ENCODE peak calls at places on chromosomes 11 and 22, in six cellular contexts. One of them, this sample, is unnamed.

GRCh38 chr11:107856180-107856980 is 2.2 kb downstream of the SLC35F2 start:
- DNase-seq in K562: no peak
- DNase-seq in A549: no peak
- DNase-seq in endothelial cell of umbilical vein: no peak
- DNase-seq in WTC11: no peak
- DNase-seq in HepG2: no peak
- DNase-seq in this sample: no peak

GRCh38 chr11:94183886-94184264 is 55.2 kb downstream of the PANX1 start:
- DNase-seq in HepG2: peak
- DNase-seq in A549: peak
- DNase-seq in K562: peak
- DNase-seq in WTC11: peak
- DNase-seq in endothelial cell of umbilical vein: peak
- DNase-seq in this sample: peak

GRCh38 chr22:41915783-41916493 is 1.1 kb upstream of the SHISA8 start:
- DNase-seq in WTC11: no peak
- DNase-seq in endothelial cell of umbilical vein: no peak
- DNase-seq in A549: no peak
- DNase-seq in K562: no peak
- DNase-seq in HepG2: no peak
- DNase-seq in this sample: no peak

GRCh38 chr11:133163463-133164419 is 368.6 kb downstream of the OPCML start:
- DNase-seq in K562: peak
- DNase-seq in WTC11: no peak
- DNase-seq in endothelial cell of umbilical vein: no peak
- DNase-seq in A549: peak
- DNase-seq in HepG2: peak
- DNase-seq in this sample: no peak

GRCh38 chr22:45442120-45442519 is 28.6 kb downstream of the RIBC2 start:
- DNase-seq in endothelial cell of umbilical vein: no peak
- DNase-seq in K562: no peak
- DNase-seq in WTC11: no peak
- DNase-seq in HepG2: peak
- DNase-seq in A549: no peak
- DNase-seq in this sample: no peak

GRCh38 chr11:32400670-32401369 is 34.5 kb downstream of the WT1 start:
- DNase-seq in K562: no peak
- DNase-seq in endothelial cell of umbilical vein: no peak
- DNase-seq in A549: no peak
- DNase-seq in WTC11: no peak
- DNase-seq in HepG2: no peak
- DNase-seq in this sample: no peak

GRCh38 chr22:37822079-37822833 is 926 bp upstream of the GALR3 start:
- DNase-seq in K562: no peak
- DNase-seq in WTC11: peak
- DNase-seq in HepG2: peak
- DNase-seq in endothelial cell of umbilical vein: no peak
- DNase-seq in A549: no peak
- DNase-seq in this sample: no peak

GRCh38 chr11:93765551-93765950 is 18.5 kb upstream of the MED17 start:
- DNase-seq in A549: no peak
- DNase-seq in endothelial cell of umbilical vein: no peak
- DNase-seq in HepG2: no peak
- DNase-seq in WTC11: no peak
- DNase-seq in K562: no peak
- DNase-seq in this sample: no peak

GRCh38 chr11:43278302-43278956 is 33.4 kb upstream of the API5 start:
- DNase-seq in HepG2: peak
- DNase-seq in K562: no peak
- DNase-seq in A549: peak
- DNase-seq in WTC11: peak
- DNase-seq in endothelial cell of umbilical vein: peak
- DNase-seq in this sample: no peak

GRCh38 chr11:2924821-2925675 is 4.2 kb downstream of the PHLDA2 start:
- DNase-seq in WTC11: no peak
- DNase-seq in endothelial cell of umbilical vein: no peak
- DNase-seq in A549: no peak
- DNase-seq in HepG2: no peak
- DNase-seq in K562: no peak
- DNase-seq in this sample: no peak

GRCh38 chr22:25054943-25055511 is 102.5 kb downstream of the KIAA1671 start:
- DNase-seq in K562: no peak
- DNase-seq in endothelial cell of umbilical vein: peak
- DNase-seq in A549: no peak
- DNase-seq in HepG2: no peak
- DNase-seq in WTC11: no peak
- DNase-seq in this sample: no peak
- TF ChIP-seq JUN in K562: no peak
- TF ChIP-seq JUN in endothelial cell of umbilical vein: no peak
- TF ChIP-seq JUN in A549: no peak
- TF ChIP-seq JUN in HepG2: no peak
- TF ChIP-seq JUN in WTC11: no peak
- TF ChIP-seq JUN in this sample: no peak

GRCh38 chr11:122209619-122210377 is 93.8 kb upstream of the BLID start:
- DNase-seq in K562: no peak
- DNase-seq in A549: peak
- DNase-seq in HepG2: no peak
- DNase-seq in endothelial cell of umbilical vein: peak
- DNase-seq in WTC11: no peak
- DNase-seq in this sample: no peak
- TF ChIP-seq JUN in K562: no peak
- TF ChIP-seq JUN in A549: no peak
- TF ChIP-seq JUN in HepG2: no peak
- TF ChIP-seq JUN in endothelial cell of umbilical vein: no peak
- TF ChIP-seq JUN in WTC11: no peak
- TF ChIP-seq JUN in this sample: no peak

DNA sequence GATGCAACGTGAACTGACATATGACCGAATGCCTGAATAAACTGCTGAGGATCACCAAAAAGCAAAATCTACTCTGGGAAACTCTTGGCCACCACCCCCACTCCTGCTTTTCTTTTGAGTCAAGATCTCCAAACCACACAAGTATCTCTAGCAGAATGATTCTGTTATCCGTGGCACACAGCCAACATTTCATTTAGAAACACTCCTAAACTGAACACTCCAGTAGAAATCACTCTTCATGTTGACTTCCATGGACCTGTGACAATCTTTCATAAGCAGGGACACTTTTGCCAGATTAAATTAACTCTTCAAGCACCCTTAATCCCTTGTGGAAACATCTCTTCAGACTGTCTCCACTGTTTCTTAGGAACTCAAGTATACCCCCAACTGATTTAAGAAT is 44.4 kb downstream of the VSIG10L2 start:
- DNase-seq in K562: no peak
- DNase-seq in endothelial cell of umbilical vein: no peak
- DNase-seq in HepG2: no peak
- DNase-seq in A549: no peak
- DNase-seq in WTC11: no peak
- DNase-seq in this sample: no peak
- TF ChIP-seq JUN in K562: no peak
- TF ChIP-seq JUN in endothelial cell of umbilical vein: no peak
- TF ChIP-seq JUN in HepG2: no peak
- TF ChIP-seq JUN in A549: no peak
- TF ChIP-seq JUN in WTC11: no peak
- TF ChIP-seq JUN in this sample: no peak

DNA sequence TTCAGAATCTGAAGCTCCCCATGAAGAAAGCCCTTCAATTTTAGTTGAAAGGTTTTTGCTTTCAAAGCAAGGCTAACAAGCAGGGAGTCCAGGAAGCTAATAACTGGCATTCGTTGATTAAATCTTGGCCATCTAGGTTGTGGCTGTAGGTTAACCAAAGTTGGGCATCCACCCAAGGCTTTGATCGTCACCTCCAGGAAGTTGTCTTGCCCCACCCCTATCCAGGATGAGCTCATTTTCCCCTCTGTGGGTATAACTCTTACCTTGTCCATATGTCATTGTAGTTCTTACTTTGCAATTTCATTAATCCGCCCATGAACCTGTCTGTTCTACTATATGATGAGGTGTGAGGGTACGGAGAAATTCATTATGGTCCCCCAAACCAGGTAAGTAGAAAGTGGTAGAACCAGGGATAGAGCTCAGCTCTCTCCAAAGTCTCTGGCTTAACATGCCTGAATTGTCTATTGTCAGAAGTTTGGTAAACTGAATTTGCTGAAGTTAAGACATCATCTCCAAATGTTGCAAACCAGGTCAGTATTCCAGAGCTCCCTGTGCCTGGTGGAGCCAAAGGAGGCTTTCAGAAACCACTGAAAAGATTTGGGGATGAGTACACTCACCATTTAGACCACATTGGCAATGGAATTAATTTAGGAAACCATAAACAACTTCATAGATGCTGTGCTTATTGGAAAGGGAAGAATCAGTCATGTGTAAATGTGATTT is 97.1 kb downstream of the CD44 start:
- DNase-seq in HepG2: no peak
- DNase-seq in endothelial cell of umbilical vein: no peak
- DNase-seq in K562: no peak
- DNase-seq in A549: peak
- DNase-seq in WTC11: no peak
- DNase-seq in this sample: no peak
- TF ChIP-seq JUN in HepG2: no peak
- TF ChIP-seq JUN in endothelial cell of umbilical vein: no peak
- TF ChIP-seq JUN in K562: no peak
- TF ChIP-seq JUN in A549: no peak
- TF ChIP-seq JUN in WTC11: no peak
- TF ChIP-seq JUN in this sample: no peak

This sample was measured in H1.